ENCODE peak calls at places on chromosomes 11 and 22, in eight cellular contexts. E is AG08395; C is activated CD4-positive, alpha-beta T cell treated with anti-CD3 and anti-CD28 coated beads, Interleukin-2, amount 10 ng/mL, durations not matched to agents 7 days and 5 days; O is fibroblast of pulmonary artery; K is stimulated activated naive CD4-positive, alpha-beta T cell treated with Interleukin-2 at 50 U/mL for 16 hours; R is EL; Z is HCT116; D is stimulated activated CD4-positive, alpha-beta T cell treated with anti-CD3 and anti-CD28 coated beads, Interleukin-1b, Interleukin-23, amount 100 ng/mL, for 4 hours. V is an unnamed sample.

GRCh38 chr22:35310556-35311550 is 11.2 kb downstream of the TOM1 start:
- DNase-seq in K (peak), C (no peak), Z (no peak), E (no peak), O (no peak), D (no peak), R (no peak), V (no peak)

GRCh38 chr22:38120359-38121110 is 10.1 kb upstream of the BAIAP2L2 start:
- DNase-seq in D (no peak), Z (no peak), O (no peak), R (no peak), E (no peak), C (no peak), K (no peak), V (no peak)

GRCh38 chr11:78145511-78146030 is 6.1 kb upstream of the ALG8 start:
- DNase-seq in C (no peak), R (no peak), Z (no peak), E (no peak), K (no peak), D (no peak), O (no peak), V (no peak)

GRCh38 chr11:73229321-73230275 is 11.5 kb downstream of the P2RY2 start:
- DNase-seq in R (no peak), Z (no peak), C (no peak), E (no peak), O (no peak), K (no peak), D (no peak), V (peak)

GRCh38 chr11:99505319-99505718 is 484.6 kb downstream of the CNTN5 start:
- DNase-seq in D (no peak), K (no peak), E (no peak), C (no peak), R (peak), O (peak), Z (no peak), V (no peak)

GRCh38 chr11:19268901-19269300 is 28.2 kb upstream of the E2F8 start:
- DNase-seq in R (no peak), D (no peak), Z (no peak), K (no peak), E (no peak), O (no peak), C (no peak), V (no peak)

GRCh38 chr22:24289781-24290181 is 19.1 kb downstream of the SPECC1L start:
- DNase-seq in R (peak), K (no peak), C (no peak), Z (no peak), E (no peak), O (peak), D (no peak), V (no peak)

GRCh38 chr22:24284747-24285203 is 14.1 kb downstream of the SPECC1L start:
- DNase-seq in Z (peak), E (peak), K (no peak), C (no peak), O (peak), R (peak), D (no peak), V (no peak)

GRCh38 chr11:76075699-76076098 is 130.6 kb downstream of the WNT11 start:
- DNase-seq in E (no peak), D (no peak), R (no peak), O (peak), K (no peak), Z (no peak), C (no peak), V (no peak)

GRCh38 chr11:57792870-57793269 is 31.3 kb downstream of the CTNND1 start:
- DNase-seq in K (no peak), R (no peak), O (no peak), E (no peak), D (no peak), Z (no peak), C (no peak), V (no peak)

V was measured in dermis microvascular lymphatic vessel endothelial cell.